ENCODE peak calls at places on chromosomes 11 and 22, in five cellular contexts. P is adrenal gland, H is uterus, O is K562, U is body of pancreas. M is an unnamed sample.

GRCh38 chr22:22408731-22409696 is 99.5 kb downstream of the ZNF280B start:
- DNase-seq in O (peak), U (peak), P (no peak), H (no peak), M (no peak)

GRCh38 chr11:2525941-2526807 is 81.4 kb downstream of the KCNQ1 start:
- DNase-seq in O (no peak), U (no peak), P (peak), H (peak), M (peak)

GRCh38 chr11:65584723-65585171 is 8.9 kb downstream of the EHBP1L1 start:
- DNase-seq in H (no peak), P (no peak), O (no peak), U (peak), M (peak)

GRCh38 chr11:44658451-44658850 is 68.3 kb upstream of the TSPAN18 start:
- DNase-seq in U (no peak), P (no peak), H (no peak), O (peak), M (no peak)

GRCh38 chr22:28444659-28445058 is 235.0 kb downstream of the TTC28 start:
- DNase-seq in P (no peak), O (no peak), H (no peak), U (no peak), M (peak)

GRCh38 chr22:33919591-33920501 is at the start of gene LARGE1:
- DNase-seq in P (peak), H (peak), U (peak), O (peak), M (peak)

GRCh38 chr11:130022799-130023198 is 20.2 kb upstream of the PRDM10 start:
- DNase-seq in P (no peak), H (no peak), U (no peak), O (no peak), M (no peak)

GRCh38 chr11:134270250-134270714 is 5.9 kb upstream of the GLB1L3 start:
- DNase-seq in H (no peak), O (peak), P (no peak), U (no peak), M (no peak)

GRCh38 chr11:1839204-1839923 is 583 bp downstream of the TNNI2 start:
- DNase-seq in U (no peak), O (no peak), H (no peak), P (no peak), M (no peak)

GRCh38 chr11:88494857-88495256 is 157.3 kb upstream of the CTSC start:
- DNase-seq in U (no peak), O (peak), H (no peak), P (no peak), M (no peak)

GRCh38 chr22:23938328-23939016 is 22.5 kb downstream of the GSTT2B start:
- DNase-seq in U (no peak), O (peak), H (no peak), P (no peak), M (peak)

GRCh38 chr11:70112017-70112434 is 33.9 kb downstream of the ANO1 start:
- DNase-seq in U (peak), P (no peak), H (no peak), O (no peak), M (no peak)

GRCh38 chr11:61256710-61257482 is 15.9 kb downstream of the PGA5 start:
- DNase-seq in U (no peak), O (no peak), P (no peak), H (no peak), M (no peak)

GRCh38 chr22:32462452-32462851 is 1.8 kb downstream of the BPIFC start:
- DNase-seq in P (no peak), U (no peak), H (no peak), O (no peak), M (no peak)

GRCh38 chr11:69950120-69950519 is 128.0 kb upstream of the ANO1 start:
- DNase-seq in H (no peak), U (no peak), P (no peak), O (peak), M (no peak)

GRCh38 chr11:117993988-117994741 is 8.0 kb downstream of the IL10RA start:
- DNase-seq in H (no peak), O (no peak), P (peak), U (peak), M (peak)

GRCh38 chr11:11584937-11585336 is 36.9 kb downstream of the GALNT18 start:
- DNase-seq in U (no peak), P (no peak), O (no peak), H (no peak), M (no peak)

GRCh38 chr22:38505595-38506117 is 455 bp downstream of the DDX17 start:
- DNase-seq in H (peak), O (peak), P (peak), U (peak), M (peak)
- TF ChIP-seq POLR2A in H (no peak), O (no peak), P (peak), U (peak), M (peak)

GRCh38 chr11:95045791-95046190 is 3.4 kb upstream of the KDM4F start:
- DNase-seq in U (no peak), P (no peak), O (no peak), H (no peak), M (no peak)

GRCh38 chr11:95055273-95055897 is 6.2 kb downstream of the KDM4F start:
- DNase-seq in P (no peak), H (no peak), U (no peak), O (no peak), M (no peak)

DNA sequence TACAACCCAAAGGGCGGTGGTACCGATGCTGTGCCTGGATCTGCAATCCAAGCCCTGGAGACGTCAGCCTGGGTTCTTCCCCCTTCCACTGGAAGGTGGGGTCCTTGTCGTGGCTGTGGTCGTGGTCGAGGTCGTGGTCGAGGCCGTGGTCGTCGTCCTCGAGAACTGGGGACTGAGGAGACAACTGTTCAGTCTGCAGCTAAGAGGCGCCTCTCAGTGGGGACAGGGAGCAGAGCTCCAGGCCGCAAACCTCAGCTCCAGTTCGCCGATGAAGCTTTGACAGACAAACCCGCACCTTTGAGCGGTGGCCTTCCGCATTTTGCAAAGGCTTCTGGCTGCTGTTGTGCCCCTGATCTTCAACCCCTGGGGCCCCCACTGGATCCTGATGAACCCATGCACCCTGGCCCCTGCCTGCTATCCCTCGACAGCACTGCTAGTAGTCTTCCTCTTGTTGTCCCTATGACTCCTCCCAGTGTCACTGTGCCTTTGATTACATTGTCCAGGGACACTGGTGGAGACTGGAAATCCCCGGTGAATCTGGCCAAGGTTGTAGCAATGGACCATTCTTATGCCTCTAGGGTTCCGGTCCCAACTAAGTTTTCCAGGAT is 1.5 kb downstream of the KDM4F start:
- DNase-seq in P (no peak), U (no peak), H (no peak), O (no peak), M (no peak)
- H3K27ac ChIP-seq in P (no peak), U (no peak), H (no peak), O (no peak), M (no peak)

DNA sequence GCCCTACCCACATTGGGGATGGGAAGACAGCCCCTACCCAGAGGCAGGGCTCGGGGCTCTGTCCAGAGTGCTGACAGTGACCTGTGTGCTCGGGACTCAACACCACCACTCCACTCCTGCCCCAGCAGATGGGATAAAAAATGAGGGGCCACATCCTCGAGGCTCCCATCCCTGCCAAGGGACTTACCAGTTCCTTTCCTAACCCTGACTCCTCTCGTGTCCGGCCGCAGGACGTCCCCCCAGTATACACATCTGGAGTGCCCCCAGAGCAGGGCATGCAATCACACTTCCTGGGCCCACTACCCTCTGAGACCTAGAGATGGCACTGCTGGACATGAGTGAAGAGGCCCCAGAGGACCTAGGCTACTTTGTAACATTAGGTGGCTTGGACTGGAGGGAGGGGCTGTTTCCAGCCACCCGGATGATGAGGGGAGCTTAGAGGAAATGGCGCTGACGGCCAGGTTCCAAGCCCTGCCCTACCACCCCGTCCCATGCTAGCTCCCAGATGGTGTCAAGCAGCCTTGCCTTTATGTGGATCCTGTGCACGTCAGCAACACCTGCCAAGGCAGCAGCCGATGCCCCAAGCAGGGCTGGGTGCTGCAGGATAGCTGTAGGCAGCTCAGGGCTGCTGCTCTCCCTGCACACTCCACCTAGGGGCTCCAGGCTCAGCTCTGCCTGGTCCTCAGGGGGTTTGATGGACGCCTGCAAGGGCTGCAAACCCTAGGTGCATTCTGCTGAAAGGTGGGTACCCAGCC is 86.6 kb downstream of the DGCR2 start:
- DNase-seq in O (peak), P (peak), H (no peak), U (no peak), M (peak)
- TF ChIP-seq POLR2A in O (peak), P (no peak), H (no peak), U (no peak), M (no peak)

GRCh38 chr22:46788426-46789168 is 26.1 kb downstream of the TBC1D22A start:
- DNase-seq in U (no peak), H (no peak), P (no peak), O (no peak), M (no peak)
- H3K27ac ChIP-seq in U (no peak), H (no peak), P (no peak), O (no peak), M (no peak)

DNA sequence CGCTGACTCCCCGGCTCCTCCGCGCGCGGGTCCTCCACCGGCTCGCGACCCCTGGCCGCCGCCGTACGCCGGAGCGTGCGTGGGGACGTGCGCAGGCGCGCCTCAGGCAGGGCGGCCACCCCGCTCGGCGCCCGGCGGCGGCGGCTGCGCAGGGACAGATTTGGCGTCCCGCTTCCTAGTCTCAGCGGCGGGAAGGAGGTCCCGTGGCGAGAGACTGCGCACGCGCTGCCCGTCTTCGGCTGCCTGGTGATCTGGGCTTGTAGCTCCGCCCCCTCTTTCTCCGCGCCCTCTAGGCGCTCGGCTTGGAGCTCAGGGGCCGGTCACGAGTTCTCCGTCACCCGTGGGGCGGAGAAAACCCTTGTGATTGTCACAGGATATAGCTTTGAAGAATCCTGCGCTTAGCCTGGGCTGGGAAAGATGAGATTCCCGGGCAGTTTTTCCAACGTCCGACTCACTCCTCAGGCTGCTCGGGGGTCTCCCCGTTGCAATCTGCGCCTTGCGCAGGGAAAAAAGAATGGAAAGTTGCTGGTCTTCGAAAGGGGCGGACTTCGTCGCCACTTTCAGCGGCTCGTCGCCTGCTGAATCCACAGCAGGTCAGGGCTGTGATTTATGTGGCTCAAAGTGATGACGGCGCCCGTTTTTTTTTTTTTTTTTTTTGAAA is at the start of gene PATL1:
- DNase-seq in H (peak), P (peak), O (peak), U (peak), M (peak)
- TF ChIP-seq POLR2A in H (peak), P (peak), O (peak), U (peak), M (no peak)

GRCh38 chr11:75467881-75468280 is 34.9 kb upstream of the KLHL35 start:
- DNase-seq in P (no peak), U (no peak), H (no peak), O (no peak), M (no peak)
- H3K27ac ChIP-seq in P (peak), U (no peak), H (peak), O (peak), M (peak)

DNA sequence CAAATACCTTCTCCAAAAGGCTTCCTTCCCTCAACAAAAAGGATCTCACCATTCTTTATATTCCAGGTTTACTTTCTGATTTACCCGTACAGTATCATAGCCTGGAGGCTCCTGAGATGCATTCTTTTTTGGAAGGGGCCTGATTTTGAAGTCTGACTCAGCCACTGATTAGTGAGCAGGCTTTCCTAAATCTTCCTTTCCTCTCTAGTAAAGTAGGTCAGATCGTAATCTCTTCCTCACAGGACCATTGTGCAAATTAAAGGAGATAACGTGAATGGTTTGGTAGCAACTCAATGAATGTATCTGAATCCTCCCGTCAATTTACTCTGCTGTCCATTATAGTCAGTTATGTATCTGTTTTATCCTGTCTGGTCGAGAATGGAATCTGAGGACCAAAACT is 227.7 kb upstream of the ANO5 start:
- DNase-seq in O (no peak), P (no peak), U (no peak), H (no peak), M (no peak)
- TF ChIP-seq POLR2A in O (no peak), P (no peak), U (no peak), H (no peak), M (no peak)

DNA sequence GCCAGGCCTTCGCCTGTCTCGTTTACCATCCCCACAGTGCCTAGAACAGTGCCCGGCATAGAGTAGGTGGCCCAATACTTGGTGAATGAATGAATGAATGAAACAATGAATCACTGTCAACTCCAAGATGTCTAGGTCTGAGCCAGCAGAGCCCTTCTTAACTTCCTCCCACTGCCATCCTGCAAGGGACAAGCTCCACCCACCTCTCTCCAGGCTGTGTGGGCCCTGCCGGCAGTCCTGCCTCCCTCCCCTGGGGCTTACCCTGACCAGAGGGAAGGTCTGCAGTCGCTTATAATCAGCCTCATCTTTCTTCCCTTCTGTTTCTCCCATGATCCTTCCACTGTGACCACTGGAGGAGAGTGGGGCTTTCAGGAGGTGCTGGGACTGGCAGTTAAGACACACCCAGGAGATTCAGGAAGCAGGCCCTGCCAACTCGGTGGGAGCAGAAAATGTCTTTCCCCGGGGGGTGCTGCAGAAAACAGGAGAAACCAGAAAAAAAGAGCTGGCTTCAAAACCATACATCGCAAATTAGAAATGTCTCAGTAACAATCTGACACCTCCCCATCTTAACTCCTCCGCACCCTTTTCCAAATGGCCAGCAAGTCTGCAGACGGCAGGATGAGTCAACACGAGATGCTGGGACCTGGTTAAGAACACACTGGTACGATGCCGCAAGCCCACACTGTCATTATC is 11.4 kb downstream of the DNAL4 start:
- DNase-seq in H (no peak), O (peak), U (no peak), P (no peak), M (no peak)
- H3K27ac ChIP-seq in H (peak), O (peak), U (no peak), P (no peak), M (no peak)

GRCh38 chr22:38706885-38707180 is 1.1 kb downstream of the GTPBP1 start:
- DNase-seq in P (no peak), O (no peak), H (no peak), U (no peak), M (no peak)

GRCh38 chr22:38704568-38705234 is 1.0 kb upstream of the GTPBP1 start:
- DNase-seq in P (no peak), H (no peak), U (peak), O (no peak), M (no peak)

GRCh38 chr22:38705235-38706100 is at the start of gene GTPBP1:
- DNase-seq in U (peak), P (peak), O (peak), H (peak), M (peak)

GRCh38 chr22:38707346-38707745 is 1.6 kb downstream of the GTPBP1 start:
- DNase-seq in P (no peak), U (no peak), H (no peak), O (peak), M (no peak)

GRCh38 chr22:38706101-38706884 is 549 bp downstream of the GTPBP1 start:
- DNase-seq in H (peak), O (no peak), P (peak), U (peak), M (peak)
- TF ChIP-seq POLR2A in H (no peak), O (no peak), P (peak), U (no peak), M (no peak)

DNA sequence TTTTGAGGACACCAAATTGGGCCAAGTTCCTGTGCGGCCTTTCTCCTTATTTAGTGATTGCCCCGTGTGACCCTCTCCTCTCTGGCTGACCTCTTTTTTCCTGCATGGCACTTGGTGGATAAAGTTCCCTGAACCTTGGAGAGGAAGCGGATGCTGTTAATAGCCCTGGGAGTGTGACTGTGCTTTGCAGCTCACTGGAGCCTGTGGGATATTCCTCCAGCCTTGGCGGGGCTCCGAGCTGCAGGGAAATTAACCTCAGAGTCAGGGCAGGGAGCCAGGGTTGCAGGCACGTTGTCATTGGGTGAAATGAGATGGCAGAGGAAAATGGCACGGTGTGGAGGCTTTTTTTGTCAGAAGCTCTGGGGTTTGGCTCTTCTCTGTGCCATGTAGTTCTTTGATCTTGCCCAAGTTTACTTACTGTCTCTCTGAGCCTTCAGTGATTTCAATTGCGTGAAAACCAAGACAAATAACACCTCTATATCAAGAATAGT is 965 bp downstream of the OR9Q1 start:
- DNase-seq in O (no peak), U (peak), P (peak), H (peak), M (peak)
- H3K27ac ChIP-seq in O (no peak), U (peak), P (peak), H (no peak), M (peak)